ENCODE peak calls at places on chromosomes 5 and 9, in nine cellular contexts. J, P, O, Q, W, Y, R, Z and M are unnamed samples.

GRCh38 chr5:149754481-149754880 is 24.4 kb downstream of the PPARGC1B start:
- DNase-seq in J (no peak), P (no peak), O (peak; percentile 5), Q (no peak), W (no peak), Y (no peak), R (no peak), Z (no peak), M (no peak)

GRCh38 chr5:54440456-54440893 is 15.0 kb upstream of the HSPB3 start:
- DNase-seq in J (no peak), P (no peak), O (no peak), Q (no peak), W (no peak), Y (no peak), R (no peak), Z (no peak), M (no peak)

GRCh38 chr9:4324513-4324912 is 24.6 kb upstream of the GLIS3 start:
- DNase-seq in J (no peak), P (no peak), O (no peak), Q (no peak), W (no peak), Y (no peak), R (no peak), Z (no peak), M (no peak)

GRCh38 chr9:113578877-113579269 is 115.3 kb downstream of the RGS3 start:
- DNase-seq in J (no peak), P (peak; percentile 80), O (no peak), Q (no peak), W (peak; percentile 60), Y (peak; percentile 73), R (peak; percentile 63), Z (no peak), M (no peak)

GRCh38 chr9:108052431-108053080 is 563.0 kb upstream of the KLF4 start:
- DNase-seq in J (no peak), P (no peak), O (no peak), Q (no peak), W (no peak), Y (no peak), R (no peak), Z (no peak), M (no peak)

GRCh38 chr5:11390369-11390768 is 513.9 kb downstream of the CTNND2 start:
- DNase-seq in J (no peak), P (no peak), O (no peak), Q (no peak), W (no peak), Y (no peak), R (no peak), Z (no peak), M (no peak)

GRCh38 chr5:122129332-122129731 is at the start of gene ZNF474:
- DNase-seq in J (peak; percentile 55), P (peak; percentile 20), O (peak; percentile 74), Q (no peak), W (no peak), Y (no peak), R (peak; percentile 76), Z (peak; percentile 39), M (peak; percentile 19)

GRCh38 chr9:129334744-129335080 is 156.7 kb upstream of the IER5L start:
- DNase-seq in J (no peak), P (no peak), O (no peak), Q (no peak), W (no peak), Y (no peak), R (no peak), Z (no peak), M (no peak)

GRCh38 chr5:138160706-138161105 is 17.7 kb downstream of the BRD8 start:
- DNase-seq in J (no peak), P (no peak), O (no peak), Q (no peak), W (no peak), Y (no peak), R (no peak), Z (no peak), M (no peak)

GRCh38 chr5:138157626-138158025 is 18.4 kb upstream of the NME5 start:
- DNase-seq in J (no peak), P (no peak), O (no peak), Q (no peak), W (no peak), Y (no peak), R (no peak), Z (no peak), M (no peak)

GRCh38 chr5:138163721-138164120 is 14.7 kb downstream of the BRD8 start:
- DNase-seq in J (no peak), P (no peak), O (no peak), Q (no peak), W (no peak), Y (no peak), R (no peak), Z (no peak), M (no peak)

DNA sequence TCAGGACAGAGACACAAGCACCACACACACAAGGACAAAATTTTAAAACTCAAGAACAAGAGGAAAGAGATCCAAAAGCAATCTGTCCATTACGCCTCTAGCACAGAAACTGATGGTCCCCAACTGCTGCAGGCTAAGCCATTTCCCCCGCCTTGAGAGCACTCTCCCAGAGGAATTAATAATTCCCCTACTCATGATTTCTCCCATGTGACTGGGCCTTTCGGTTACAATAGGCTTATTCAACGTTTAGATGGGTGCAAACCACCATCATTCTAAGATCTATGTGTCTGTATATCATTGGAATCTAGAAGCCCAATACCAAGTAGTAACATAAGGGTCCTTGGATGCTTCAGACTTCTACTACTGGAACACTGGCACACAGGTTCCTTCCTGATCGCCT is 18.8 kb downstream of the BRD8 start:
- DNase-seq in J (no peak), P (no peak), O (no peak), Q (no peak), W (no peak), Y (no peak), R (no peak), Z (no peak), M (no peak)
- H3K36me3 ChIP-seq in J (peaks cover 91% of the 10 kb centered on the region), P (peaks cover 76% of the 10 kb centered on the region), O (peaks cover 90% of the 10 kb centered on the region), Q (peaks cover 89% of the 10 kb centered on the region), W (peaks cover 78% of the 10 kb centered on the region), Y (peaks cover 92% of the 10 kb centered on the region), R (peaks cover 81% of the 10 kb centered on the region), Z (peaks cover 48% of the 10 kb centered on the region), M (no peaks in the 10 kb centered on the region)

GRCh38 chr9:127556871-127557270 is 55.2 kb upstream of the STXBP1 start:
- DNase-seq in J (no peak), P (no peak), O (no peak), Q (no peak), W (no peak), Y (no peak), R (no peak), Z (no peak), M (no peak)
- H3K27ac ChIP-seq in J (peak overlapping the region; percentile 92), P (peak overlapping the region; percentile 86), O (peak overlapping the region; percentile 75), Q (peak overlapping the region; percentile 84), W (peak overlapping the region; percentile 94), Y (peak overlapping the region; percentile 85), R (no peak overlapping the region), Z (no peak overlapping the region), M (peak overlapping the region; percentile 81)

GRCh38 chr5:180860273-180860886 is 696 bp downstream of the ZFP62 start:
- DNase-seq in J (no peak), P (peak; percentile 42), O (no peak), Q (no peak), W (peak; percentile 65), Y (no peak), R (peak; percentile 83), Z (peak; percentile 51), M (no peak)
- TF ChIP-seq EP300 in J (no peak), P (no peak), O (no peak), Q (no peak), W (no peak), Y (no peak), R (no peak), Z (peak; percentile 14), M (no peak)

GRCh38 chr9:134811079-134811672 is 69.4 kb upstream of the FCN2 start:
- DNase-seq in J (no peak), P (no peak), O (no peak), Q (no peak), W (no peak), Y (no peak), R (no peak), Z (no peak), M (no peak)
- H3K36me3 ChIP-seq in J (peaks cover 88% of the 10 kb centered on the region), P (no peaks in the 10 kb centered on the region), O (peaks cover 81% of the 10 kb centered on the region), Q (peaks cover 19% of the 10 kb centered on the region), W (peaks cover 63% of the 10 kb centered on the region), Y (peaks cover 77% of the 10 kb centered on the region), R (no peaks in the 10 kb centered on the region), Z (no peaks in the 10 kb centered on the region), M (no peaks in the 10 kb centered on the region)

GRCh38 chr9:124544535-124544934 is 37.3 kb upstream of the NR5A1 start:
- DNase-seq in J (no peak), P (no peak), O (no peak), Q (no peak), W (no peak), Y (no peak), R (peak; percentile 38), Z (no peak), M (no peak)

GRCh38 chr9:124535846-124536245 is 28.6 kb upstream of the NR5A1 start:
- DNase-seq in J (no peak), P (no peak), O (no peak), Q (no peak), W (no peak), Y (no peak), R (no peak), Z (no peak), M (no peak)

GRCh38 chr9:124537926-124538325 is 30.7 kb upstream of the NR5A1 start:
- DNase-seq in J (no peak), P (peak; percentile 30), O (no peak), Q (no peak), W (no peak), Y (peak; percentile 37), R (peak; percentile 23), Z (no peak), M (no peak)

GRCh38 chr9:124541824-124542223 is 34.6 kb upstream of the NR5A1 start:
- DNase-seq in J (no peak), P (no peak), O (no peak), Q (no peak), W (no peak), Y (no peak), R (no peak), Z (no peak), M (no peak)
- H3K27ac ChIP-seq in J (no peak overlapping the region), P (no peak overlapping the region), O (no peak overlapping the region), Q (no peak overlapping the region), W (no peak overlapping the region), Y (no peak overlapping the region), R (no peak overlapping the region), Z (no peak overlapping the region), M (no peak overlapping the region)